ENCODE peak calls at places on chromosomes 11 and 22, in five cellular contexts. Y is fibroblast of mammary gland, F is psoas muscle, H is fibroblast of lung, E is endodermal cell. J is an unnamed sample.

GRCh38 chr11:26621147-26621546 is 49.1 kb upstream of the MUC15 start:
- DNase-seq in Y (peak), H (peak), F (no peak), E (no peak), J (no peak)

GRCh38 chr22:30340911-30341685 is 14.4 kb upstream of the TBC1D10A start:
- DNase-seq in Y (no peak), H (no peak), F (peak), E (no peak), J (no peak)

GRCh38 chr22:17884084-17884483 is 109.8 kb upstream of the BID start:
- DNase-seq in Y (no peak), F (no peak), E (no peak), H (no peak), J (no peak)

GRCh38 chr11:78022397-78023396 is at the start of gene KCTD14:
- DNase-seq in Y (no peak), F (no peak), H (no peak), E (peak), J (peak)

GRCh38 chr11:27161071-27161470 is 120.5 kb downstream of the BBOX1 start:
- DNase-seq in Y (peak), E (no peak), H (peak), F (no peak), J (no peak)

GRCh38 chr11:61621917-61622585 is 41.2 kb upstream of the SYT7 start:
- DNase-seq in E (peak), F (no peak), H (no peak), Y (no peak), J (no peak)

GRCh38 chr11:6481012-6481923 is at the start of the genes ARFIP2 and TIMM10B:
- DNase-seq in F (peak), H (peak), Y (peak), E (peak), J (peak)

GRCh38 chr22:25493794-25494193 is 70.7 kb upstream of the GRK3 start:
- DNase-seq in H (no peak), E (no peak), F (no peak), Y (no peak), J (no peak)

GRCh38 chr11:71164621-71165020 is 87.8 kb downstream of the SHANK2 start:
- DNase-seq in E (peak), Y (no peak), H (no peak), F (no peak), J (no peak)

GRCh38 chr11:952406-953385 is 27.0 kb downstream of the AP2A2 start:
- DNase-seq in E (no peak), Y (peak), F (no peak), H (peak), J (no peak)

GRCh38 chr11:117295438-117296137 is 4.4 kb downstream of the BACE1-AS start:
- DNase-seq in Y (no peak), E (no peak), H (no peak), F (no peak), J (no peak)

GRCh38 chr11:12157241-12157661 is 46.9 kb downstream of the MICAL2 start:
- DNase-seq in F (no peak), Y (peak), H (peak), E (no peak), J (no peak)

GRCh38 chr11:78205691-78206090 is 17.0 kb downstream of the USP35 start:
- DNase-seq in Y (no peak), H (no peak), F (no peak), E (no peak), J (no peak)

GRCh38 chr22:32919629-32920028 is 118.1 kb downstream of the TIMP3 start:
- DNase-seq in H (no peak), F (no peak), E (no peak), Y (no peak), J (no peak)

GRCh38 chr11:15580056-15580774 is 465.5 kb downstream of the INSC start:
- DNase-seq in F (no peak), Y (no peak), E (no peak), H (no peak), J (no peak)

GRCh38 chr22:30077279-30077678 is 3.0 kb upstream of the HORMAD2 start:
- DNase-seq in F (no peak), H (no peak), Y (no peak), E (no peak), J (no peak)

GRCh38 chr22:19766506-19767426 is 6.2 kb downstream of the TBX1 start:
- DNase-seq in F (peak), H (no peak), Y (no peak), E (peak), J (peak)

GRCh38 chr22:49147617-49148175 is 680.0 kb downstream of the BRD1 start:
- DNase-seq in Y (no peak), F (no peak), E (no peak), H (no peak), J (no peak)

GRCh38 chr11:81596709-81597108 is 1137.0 kb downstream of the FAM181B start:
- DNase-seq in H (peak), Y (no peak), E (no peak), F (no peak), J (no peak)

GRCh38 chr11:10857604-10858504 is at the start of gene ZBED5:
- DNase-seq in Y (peak), E (peak), F (peak), H (peak), J (peak)
- TF ChIP-seq CTCF in Y (no peak), E (peak), F (peak), H (peak), J (no peak)

DNA sequence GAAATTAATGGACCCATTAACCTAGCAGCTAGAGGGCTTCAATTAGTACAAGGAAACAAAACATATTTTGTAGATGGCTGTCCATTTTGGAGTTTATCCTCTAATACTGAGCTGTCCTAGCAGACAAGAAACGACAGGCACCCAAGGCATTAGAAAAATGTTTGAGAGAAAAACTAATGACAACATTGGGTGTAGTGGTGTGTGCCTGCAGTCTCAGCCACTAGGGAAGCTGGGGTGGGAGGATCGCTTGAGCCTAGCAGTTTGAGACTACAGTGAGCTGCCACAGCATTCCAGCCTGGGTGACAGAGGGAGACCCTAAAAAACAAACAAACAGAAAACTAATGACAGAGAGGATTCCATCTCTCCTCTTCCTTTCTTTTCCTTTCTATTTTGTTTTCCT is 1.5 kb downstream of the A4GALT start:
- DNase-seq in E (peak), H (no peak), F (no peak), Y (no peak), J (no peak)
- TF ChIP-seq CTCF in E (peak), H (no peak), F (peak), Y (no peak), J (no peak)

GRCh38 chr22:35335468-35335867 is 35.8 kb downstream of the TOM1 start:
- DNase-seq in F (no peak), E (peak), H (no peak), Y (no peak), J (no peak)
- TF ChIP-seq CTCF in F (no peak), E (peak), H (no peak), Y (no peak), J (no peak)

GRCh38 chr11:133064961-133065360 is 467.3 kb downstream of the OPCML start:
- DNase-seq in E (no peak), F (no peak), H (no peak), Y (no peak), J (no peak)

GRCh38 chr11:133065847-133066485 is 466.3 kb downstream of the OPCML start:
- DNase-seq in H (no peak), E (no peak), F (no peak), Y (no peak), J (no peak)

GRCh38 chr11:133070053-133070713 is 462.1 kb downstream of the OPCML start:
- DNase-seq in H (no peak), E (peak), Y (no peak), F (no peak), J (no peak)

GRCh38 chr11:133058501-133058900 is 473.8 kb downstream of the OPCML start:
- DNase-seq in E (peak), Y (no peak), H (no peak), F (no peak), J (no peak)

GRCh38 chr11:133064152-133064877 is 468.0 kb downstream of the OPCML start:
- DNase-seq in F (peak), H (peak), Y (peak), E (peak), J (peak)
- TF ChIP-seq CTCF in F (peak), H (peak), Y (no peak), E (peak), J (peak)

J was measured in nephron progenitor cell.